ENCODE peak calls at places on chromosomes 7 and 10, in four cellular contexts. T is H1, W is IMR-90, R is K562. Y is an unnamed sample.

GRCh38 chr10:6070647-6071046 is 8.5 kb upstream of the IL2RA start:
- DNase-seq in W (no peak), T (no peak), R (no peak), Y (no peak)

GRCh38 chr7:155840909-155841308 is 28.6 kb upstream of the SHH start:
- DNase-seq in T (no peak), W (no peak), R (no peak), Y (no peak)

GRCh38 chr10:3955493-3955892 is 170.5 kb upstream of the KLF6 start:
- DNase-seq in T (no peak), W (peak), R (peak), Y (no peak)

GRCh38 chr10:125538947-125539649 is 143.9 kb downstream of the TEX36 start:
- DNase-seq in W (no peak), T (no peak), R (no peak), Y (no peak)

GRCh38 chr10:18157909-18158308 is 17.7 kb downstream of the CACNB2 start:
- DNase-seq in R (no peak), W (peak), T (no peak), Y (no peak)

GRCh38 chr7:127888411-127888810 is 142.8 kb downstream of the LRRC4 start:
- DNase-seq in T (no peak), W (no peak), R (no peak), Y (no peak)

GRCh38 chr7:84105582-84105981 is 89.0 kb downstream of the SEMA3A start:
- DNase-seq in W (peak), T (no peak), R (no peak), Y (no peak)

GRCh38 chr10:93067443-93068365 is 6.0 kb upstream of the CYP26A1 start:
- DNase-seq in W (no peak), T (no peak), R (no peak), Y (no peak)

GRCh38 chr7:106112118-106112971 is at the start of gene SYPL1:
- DNase-seq in R (peak), W (peak), T (peak), Y (peak)

GRCh38 chr7:114508096-114508495 is 93.5 kb downstream of the FOXP2 start:
- DNase-seq in R (no peak), T (no peak), W (peak), Y (no peak)

GRCh38 chr7:80411621-80412020 is 100.2 kb downstream of the GNAT3 start:
- DNase-seq in W (peak), R (no peak), T (no peak), Y (no peak)

GRCh38 chr7:92782236-92782635 is 54.1 kb downstream of the CDK6 start:
- DNase-seq in R (no peak), T (no peak), W (no peak), Y (no peak)

GRCh38 chr10:71473671-71474599 is 77.2 kb downstream of the CDH23 start:
- DNase-seq in W (no peak), R (no peak), T (no peak), Y (no peak)

GRCh38 chr10:71471031-71471430 is 74.3 kb downstream of the CDH23 start:
- DNase-seq in T (no peak), W (no peak), R (no peak), Y (no peak)

GRCh38 chr10:71471957-71472365 is 75.2 kb downstream of the CDH23 start:
- DNase-seq in T (no peak), W (no peak), R (no peak), Y (no peak)

GRCh38 chr10:71472912-71473311 is 76.2 kb downstream of the CDH23 start:
- DNase-seq in T (no peak), W (no peak), R (no peak), Y (no peak)

DNA sequence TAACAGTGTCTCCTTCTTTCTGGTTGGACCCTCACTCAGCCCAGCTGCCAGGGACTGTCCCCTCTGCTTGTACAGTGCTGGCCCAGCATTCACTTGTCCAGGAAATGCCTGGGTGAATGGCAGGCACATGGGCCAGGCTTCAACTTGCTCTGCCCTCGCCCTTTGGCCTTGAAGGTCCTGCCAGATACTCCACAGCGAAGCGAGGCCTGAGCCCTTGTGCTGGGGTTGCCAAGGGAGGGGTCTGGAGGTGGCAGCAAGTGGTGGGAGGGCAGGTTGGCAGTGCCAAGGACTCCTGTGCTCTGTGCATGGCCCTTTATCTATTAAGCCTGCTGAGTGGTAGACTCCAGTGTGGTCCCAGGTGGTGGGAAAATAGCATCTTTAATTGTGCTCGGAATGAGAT is 75.7 kb downstream of the CDH23 start:
- DNase-seq in R (no peak), W (no peak), T (no peak), Y (no peak)
- TF ChIP-seq CHD1 in R (no peak), W (no peak), T (no peak), Y (no peak)

GRCh38 chr7:37920619-37921339 is at the start of gene EPDR1:
- DNase-seq in W (no peak), R (no peak), T (no peak), Y (no peak)
- TF ChIP-seq CHD1 in W (no peak), R (no peak), T (no peak), Y (no peak)

GRCh38 chr7:64863969-64864368 is 39.1 kb upstream of the ZNF273 start:
- DNase-seq in R (no peak), W (no peak), T (no peak), Y (no peak)
- TF ChIP-seq CHD1 in R (no peak), W (no peak), T (no peak), Y (no peak)

GRCh38 chr10:48399056-48399541 is 92.6 kb downstream of the MAPK8 start:
- DNase-seq in R (no peak), T (no peak), W (no peak), Y (no peak)
- TF ChIP-seq CHD1 in R (no peak), T (no peak), W (no peak), Y (no peak)